ENCODE peak calls at places on chromosomes 5 and 9, in ten cellular contexts. G is brain microvascular endothelial cell, T is right lobe of liver, L is A549, R is HepG2, V is psoas muscle, K is breast epithelium, Z is heart left ventricle, H is body of pancreas, B is sigmoid colon. D is an unnamed sample.

GRCh38 chr5:159965031-159965837 is 43.7 kb upstream of the TTC1 start:
- DNase-seq in G (peak; percentile 46), T (peak; percentile 48), L (peak; percentile 45), R (peak; percentile 20), V (peak; percentile 70), K (no peak), Z (peak; percentile 65), H (peak; percentile 31), B (no peak), D (no peak)

GRCh38 chr9:69357854-69358220 is 32.8 kb downstream of the ENTREP1 start:
- DNase-seq in G (no peak), T (no peak), L (no peak), R (no peak), V (no peak), K (no peak), Z (no peak), H (no peak), B (no peak), D (no peak)

GRCh38 chr5:953535-954449 is 54.8 kb upstream of the NKD2 start:
- DNase-seq in G (no peak), T (no peak), L (peak; percentile 42), R (no peak), V (no peak), K (no peak), Z (no peak), H (no peak), B (no peak), D (no peak)

GRCh38 chr5:105745111-105745510 is 1925.6 kb downstream of the EFNA5 start:
- DNase-seq in G (no peak), T (no peak), L (no peak), R (no peak), V (no peak), K (no peak), Z (no peak), H (no peak), B (no peak), D (no peak)

GRCh38 chr5:38790891-38791290 is 54.9 kb upstream of the OSMR start:
- DNase-seq in G (no peak), T (no peak), L (no peak), R (no peak), V (no peak), K (no peak), Z (no peak), H (no peak), B (no peak), D (no peak)

GRCh38 chr5:172114875-172115422 is 73.1 kb downstream of the STK10 start:
- DNase-seq in G (no peak), T (peak; percentile 63), L (no peak), R (no peak), V (peak; percentile 67), K (no peak), Z (peak; percentile 72), H (no peak), B (no peak), D (peak; percentile 74)

GRCh38 chr5:88663793-88664216 is 219.2 kb downstream of the MEF2C start:
- DNase-seq in G (no peak), T (no peak), L (no peak), R (no peak), V (no peak), K (no peak), Z (no peak), H (no peak), B (no peak), D (no peak)

GRCh38 chr5:147472669-147473131 is 37.2 kb downstream of the DPYSL3 start:
- DNase-seq in G (no peak), T (no peak), L (no peak), R (no peak), V (no peak), K (no peak), Z (no peak), H (no peak), B (no peak), D (no peak)

GRCh38 chr9:7536310-7536939 is 263.2 kb downstream of the DMAC1 start:
- DNase-seq in G (peak; percentile 8), T (peak; percentile 34), L (peak; percentile 54), R (peak; percentile 45), V (no peak), K (no peak), Z (peak; percentile 59), H (peak; percentile 64), B (no peak), D (no peak)

GRCh38 chr5:64298586-64298985 is 132.9 kb downstream of the RNF180 start:
- DNase-seq in G (no peak), T (no peak), L (no peak), R (no peak), V (no peak), K (no peak), Z (no peak), H (no peak), B (no peak), D (no peak)

GRCh38 chr9:99296375-99296951 is 74.4 kb downstream of the SEC61B start:
- DNase-seq in G (no peak), T (peak; percentile 21), L (no peak), R (no peak), V (peak; percentile 69), K (no peak), Z (peak; percentile 45), H (peak; percentile 11), B (peak; percentile 67), D (no peak)

GRCh38 chr9:37386988-37387387 is 35.5 kb upstream of the GRHPR start:
- DNase-seq in G (no peak), T (no peak), L (no peak), R (no peak), V (no peak), K (no peak), Z (no peak), H (no peak), B (no peak), D (no peak)

GRCh38 chr9:104093162-104093561 is 947 bp upstream of the SMC2 start:
- DNase-seq in G (peak; percentile 12), T (no peak), L (no peak), R (no peak), V (no peak), K (no peak), Z (no peak), H (no peak), B (no peak), D (no peak)

GRCh38 chr9:89731262-89731980 is 126.6 kb downstream of the GADD45G start:
- DNase-seq in G (no peak), T (no peak), L (no peak), R (no peak), V (no peak), K (no peak), Z (no peak), H (no peak), B (no peak), D (no peak)

GRCh38 chr9:82466616-82467251 is 478.2 kb downstream of the SPATA31D1 start:
- DNase-seq in G (no peak), T (no peak), L (peak; percentile 22), R (peak; percentile 13), V (no peak), K (no peak), Z (no peak), H (peak; percentile 16), B (no peak), D (no peak)

GRCh38 chr9:89462817-89463216 is 35.1 kb downstream of the SEMA4D start:
- DNase-seq in G (no peak), T (no peak), L (no peak), R (no peak), V (no peak), K (no peak), Z (no peak), H (no peak), B (no peak), D (no peak)

GRCh38 chr5:17079562-17079961 is 137.9 kb upstream of the BASP1 start:
- DNase-seq in G (no peak), T (no peak), L (no peak), R (no peak), V (no peak), K (no peak), Z (no peak), H (no peak), B (no peak), D (no peak)

DNA sequence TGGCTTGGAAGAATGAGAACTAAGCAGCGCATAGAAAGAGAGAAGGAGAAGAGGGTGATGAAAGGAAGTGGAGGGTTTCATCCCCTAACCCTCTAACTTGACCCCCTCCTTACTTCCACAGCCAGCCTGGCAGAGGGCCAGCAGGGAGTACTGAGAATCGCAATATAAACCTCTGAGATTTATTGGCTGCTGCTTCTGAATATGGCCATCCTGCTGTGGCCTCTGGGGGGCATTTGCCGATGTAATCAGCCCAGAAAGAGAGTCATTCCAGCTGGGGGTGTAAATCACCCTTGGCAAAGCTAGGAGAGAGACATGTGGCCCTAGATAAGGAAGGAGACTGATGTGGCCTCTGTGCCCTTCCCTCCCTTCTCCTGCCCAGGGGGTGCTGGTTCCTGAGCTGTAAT is 960 bp upstream of the GFRA3 start:
- DNase-seq in G (no peak), T (no peak), L (no peak), R (peak; percentile 7), V (no peak), K (no peak), Z (no peak), H (peak; percentile 20), B (no peak), D (no peak)
- TF ChIP-seq CTCF in G (peak; percentile 16), T (no peak), L (no peak), R (no peak), V (no peak), K (no peak), Z (no peak), H (no peak), B (no peak), D (no peak)

GRCh38 chr5:94057217-94057616 is 315.8 kb upstream of the POU5F2 start:
- DNase-seq in G (no peak), T (no peak), L (no peak), R (peak; percentile 42), V (no peak), K (no peak), Z (no peak), H (no peak), B (no peak), D (no peak)

DNA sequence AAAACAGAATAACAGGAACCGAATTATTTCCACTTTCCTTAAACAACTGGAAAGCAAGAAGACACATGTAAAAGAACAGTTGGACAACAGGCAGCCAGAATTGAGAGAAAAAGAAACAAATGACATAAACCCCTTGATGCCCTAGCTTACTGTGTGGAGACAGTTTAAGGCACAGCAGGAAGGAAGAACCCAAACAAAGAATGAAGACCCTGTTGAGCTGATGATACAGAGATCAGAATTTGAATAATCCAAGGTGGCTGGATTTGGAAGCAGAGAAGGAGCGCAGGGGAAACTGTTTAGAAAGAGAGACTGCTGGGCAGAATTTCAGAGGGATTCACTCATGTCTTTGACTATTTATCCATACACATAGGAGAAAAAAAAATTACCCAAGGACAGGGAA is 316.3 kb upstream of the POU5F2 start:
- DNase-seq in G (no peak), T (no peak), L (no peak), R (peak; percentile 7), V (no peak), K (no peak), Z (no peak), H (no peak), B (no peak), D (no peak)
- TF ChIP-seq CTCF in G (no peak), T (no peak), L (no peak), R (no peak), V (no peak), K (no peak), Z (no peak), H (no peak), B (no peak), D (no peak)

GRCh38 chr5:151319334-151319733 is 15.8 kb upstream of the SLC36A3 start:
- DNase-seq in G (peak; percentile 14), T (no peak), L (peak; percentile 31), R (no peak), V (peak; percentile 60), K (no peak), Z (peak; percentile 62), H (peak; percentile 18), B (peak; percentile 73), D (no peak)
- TF ChIP-seq CTCF in G (peak; percentile 41), T (no peak), L (peak; percentile 5), R (peak; percentile 25), V (no peak), K (no peak), Z (no peak), H (no peak), B (no peak), D (peak; percentile 58)

GRCh38 chr5:31357038-31357437 is 163.6 kb downstream of the CDH6 start:
- DNase-seq in G (no peak), T (no peak), L (no peak), R (no peak), V (no peak), K (no peak), Z (no peak), H (no peak), B (no peak), D (no peak)
- TF ChIP-seq CTCF in G (no peak), T (no peak), L (no peak), R (no peak), V (no peak), K (no peak), Z (no peak), H (no peak), B (no peak), D (no peak)